ENCODE peak calls at places on chromosomes 6 and 20, in nine cellular contexts. H is GM04504, C is neural progenitor cell, G is upper lobe of right lung, K is HTR-8/SVneo, S is Calu3, X is LoVo, I is non-pigmented ciliary epithelial cell, Q is AG10803. D is an unnamed sample.
A peak's percentile ranks its signal among the peaks of the same experiment; 100 is the strongest.

GRCh38 chr20:59145926-59146800 is 17.5 kb upstream of the ZNF831 start:
- DNase-seq in H (no peak), Q (no peak), S (no peak), I (no peak), G (no peak), K (no peak), C (no peak), X (no peak), D (no peak)

GRCh38 chr20:17468073-17468840 is 62.9 kb downstream of the BFSP1 start:
- DNase-seq in I (no peak), Q (no peak), X (no peak), K (no peak), H (no peak), G (no peak), C (no peak), S (no peak), D (no peak)

GRCh38 chr6:76984572-76984971 is 478.7 kb downstream of the HTR1B start:
- DNase-seq in S (no peak), I (no peak), G (no peak), X (no peak), K (no peak), C (no peak), Q (no peak), H (no peak), D (no peak)

GRCh38 chr6:2765896-2766766 is 938 bp downstream of the WRNIP1 start:
- DNase-seq in X (peak; percentile 30), H (no peak), I (no peak), C (peak; percentile 81), G (peak; percentile 83), S (peak; percentile 50), Q (peak; percentile 42), K (peak; percentile 30), D (peak; percentile 52)

GRCh38 chr6:105363100-105363754 is 39.7 kb downstream of the PREP start:
- DNase-seq in C (peak; percentile 47), X (no peak), H (peak; percentile 27), Q (peak; percentile 54), S (no peak), G (no peak), I (peak; percentile 4), K (peak; percentile 20), D (no peak)

GRCh38 chr20:21511850-21512633 is 1.8 kb downstream of the NKX2-2 start:
- DNase-seq in H (no peak), C (peak; percentile 74), X (no peak), Q (no peak), I (no peak), G (no peak), K (no peak), S (no peak), D (no peak)

GRCh38 chr6:82494367-82494766 is 130.8 kb downstream of the TPBG start:
- DNase-seq in G (no peak), I (peak; percentile 2), Q (no peak), S (no peak), H (no peak), C (peak; percentile 64), K (no peak), X (no peak), D (no peak)

GRCh38 chr6:88376759-88377387 is 210.7 kb upstream of the CNR1 start:
- DNase-seq in X (no peak), H (peak; percentile 73), I (peak; percentile 37), K (peak; percentile 41), C (no peak), S (no peak), Q (peak; percentile 80), G (no peak), D (no peak)

GRCh38 chr20:51955756-51956155 is 153.4 kb upstream of the SALL4 start:
- DNase-seq in K (no peak), X (no peak), I (peak; percentile 37), C (no peak), G (no peak), Q (peak; percentile 70), H (peak; percentile 10), S (no peak), D (no peak)